ENCODE peak calls at places on chromosomes 3 and 15, in five cellular contexts. E, C, Z, K and A are unnamed samples.

GRCh38 chr3:123100192-123100776 is 33.5 kb downstream of the PDIA5 start:
- DNase-seq in E (no peak), K (no peak), C (no peak), Z (no peak), A (no peak)

GRCh38 chr3:52268036-52268435 is 10.4 kb downstream of the WDR82 start:
- DNase-seq in E (no peak), Z (no peak), K (no peak), C (no peak), A (no peak)

GRCh38 chr15:63156086-63156707 is 1.1 kb downstream of the RPS27L start:
- DNase-seq in K (no peak), C (no peak), Z (no peak), E (peak; percentile 29), A (no peak)

GRCh38 chr3:127209155-127209839 is 16.4 kb downstream of the PRR23E start:
- DNase-seq in Z (no peak), K (no peak), E (no peak), C (no peak), A (no peak)

GRCh38 chr15:94644433-94644832 is 413.1 kb downstream of the MCTP2 start:
- DNase-seq in K (no peak), C (no peak), E (no peak), Z (no peak), A (no peak)

GRCh38 chr15:98541519-98541918 is 106.8 kb upstream of the IGF1R start:
- DNase-seq in K (no peak), Z (no peak), C (no peak), E (no peak), A (no peak)

GRCh38 chr15:68470981-68471380 is 39.0 kb upstream of the ITGA11 start:
- DNase-seq in Z (no peak), E (no peak), C (no peak), K (no peak), A (no peak)

GRCh38 chr15:89905846-89906378 is 6.8 kb downstream of the ARPIN start:
- DNase-seq in E (no peak), C (no peak), Z (no peak), K (no peak), A (no peak)

GRCh38 chr15:45587861-45588170 is 637 bp downstream of the BLOC1S6 start:
- DNase-seq in C (no peak), Z (no peak), K (no peak), E (no peak), A (no peak)

GRCh38 chr3:123026551-123027291 is 842 bp downstream of the SEMA5B start:
- DNase-seq in K (peak; percentile 57), Z (peak; percentile 9), C (no peak), E (no peak), A (no peak)

GRCh38 chr15:86231864-86232801 is 152.5 kb downstream of the AGBL1 start:
- DNase-seq in K (peak; percentile 44), C (peak; percentile 6), Z (peak; percentile 25), E (peak; percentile 22), A (peak; percentile 12)

GRCh38 chr3:114878119-114878839 is 268.8 kb downstream of the ZBTB20 start:
- DNase-seq in E (peak; percentile 51), C (peak; percentile 64), K (no peak), Z (no peak), A (no peak)

GRCh38 chr3:9809239-9809614 is 835 bp upstream of the TTLL3 start:
- DNase-seq in E (no peak), C (no peak), Z (peak; percentile 18), K (no peak), A (no peak)

GRCh38 chr3:105145516-105145915 is 221.2 kb upstream of the ALCAM start:
- DNase-seq in C (no peak), K (no peak), Z (no peak), E (no peak), A (no peak)

GRCh38 chr3:142028174-142028833 is 121.0 kb downstream of the TFDP2 start:
- DNase-seq in E (peak; percentile 90), C (no peak), Z (peak; percentile 42), K (no peak), A (no peak)

GRCh38 chr3:128800241-128801187 is 74.5 kb downstream of the RAB7A start:
- DNase-seq in K (no peak), E (peak; percentile 74), C (no peak), Z (no peak), A (no peak)

GRCh38 chr3:21697707-21698106 is 53.3 kb downstream of the ZNF385D start:
- DNase-seq in C (no peak), E (no peak), Z (no peak), K (no peak), A (no peak)